ENCODE peak calls at places on chromosome 18, in six cellular contexts. One of them, this sample, is unnamed.
A peak's percentile ranks its signal among the peaks of the same experiment; 100 is the strongest.

GRCh38 chr18:77762632-77763031 is 513.0 kb downstream of the GALR1 start:
- DNase-seq in H1: no peak
- DNase-seq in transverse colon: no peak
- DNase-seq in heart left ventricle: no peak
- DNase-seq in thyroid gland: no peak
- DNase-seq in prostate gland: no peak
- DNase-seq in this sample: no peak

GRCh38 chr18:62179213-62179612 is 7.6 kb downstream of the PIGN start:
- DNase-seq in H1: no peak
- DNase-seq in transverse colon: no peak
- DNase-seq in heart left ventricle: no peak
- DNase-seq in thyroid gland: no peak
- DNase-seq in prostate gland: no peak
- DNase-seq in this sample: no peak

GRCh38 chr18:73579698-73580097 is 567.9 kb downstream of the FBXO15 start:
- DNase-seq in H1: no peak
- DNase-seq in transverse colon: no peak
- DNase-seq in heart left ventricle: no peak
- DNase-seq in thyroid gland: no peak
- DNase-seq in prostate gland: no peak
- DNase-seq in this sample: no peak

GRCh38 chr18:56891870-56892269 is 240.7 kb downstream of the WDR7 start:
- DNase-seq in H1: no peak
- DNase-seq in transverse colon: no peak
- DNase-seq in heart left ventricle: no peak
- DNase-seq in thyroid gland: no peak
- DNase-seq in prostate gland: no peak
- DNase-seq in this sample: no peak

GRCh38 chr18:69002233-69002632 is 204.4 kb downstream of the CCDC102B start:
- DNase-seq in H1: no peak
- DNase-seq in transverse colon: no peak
- DNase-seq in heart left ventricle: no peak
- DNase-seq in thyroid gland: no peak
- DNase-seq in prostate gland: no peak
- DNase-seq in this sample: no peak

GRCh38 chr18:31657823-31658669 is 26.3 kb downstream of the B4GALT6 start:
- DNase-seq in H1: no peak
- DNase-seq in transverse colon: no peak
- DNase-seq in heart left ventricle: no peak
- DNase-seq in thyroid gland: no peak
- DNase-seq in prostate gland: no peak
- DNase-seq in this sample: no peak

GRCh38 chr18:45974088-45974536 is 7.0 kb upstream of the EPG5 start:
- DNase-seq in H1: no peak
- DNase-seq in transverse colon: peak; percentile 71
- DNase-seq in heart left ventricle: peak; percentile 48
- DNase-seq in thyroid gland: peak; percentile 62
- DNase-seq in prostate gland: peak; percentile 51
- DNase-seq in this sample: no peak

GRCh38 chr18:23683155-23683554 is 6.1 kb upstream of the LAMA3 start:
- DNase-seq in H1: no peak
- DNase-seq in transverse colon: no peak
- DNase-seq in heart left ventricle: no peak
- DNase-seq in thyroid gland: no peak
- DNase-seq in prostate gland: no peak
- DNase-seq in this sample: no peak

GRCh38 chr18:57447154-57447621 is 12.0 kb downstream of the ONECUT2 start:
- DNase-seq in H1: peak; percentile 91
- DNase-seq in transverse colon: no peak
- DNase-seq in heart left ventricle: no peak
- DNase-seq in thyroid gland: peak; percentile 5
- DNase-seq in prostate gland: no peak
- DNase-seq in this sample: no peak

GRCh38 chr18:58054041-58054733 is 10.2 kb downstream of the NEDD4L start:
- DNase-seq in H1: no peak
- DNase-seq in transverse colon: no peak
- DNase-seq in heart left ventricle: no peak
- DNase-seq in thyroid gland: peak; percentile 26
- DNase-seq in prostate gland: no peak
- DNase-seq in this sample: no peak

GRCh38 chr18:3995476-3996102 is 459.5 kb downstream of the DLGAP1 start:
- DNase-seq in H1: peak; percentile 69
- DNase-seq in transverse colon: peak; percentile 56
- DNase-seq in heart left ventricle: peak; percentile 30
- DNase-seq in thyroid gland: peak; percentile 47
- DNase-seq in prostate gland: peak; percentile 44
- DNase-seq in this sample: peak; percentile 25

GRCh38 chr18:73645175-73645715 is 502.4 kb downstream of the FBXO15 start:
- DNase-seq in H1: no peak
- DNase-seq in transverse colon: no peak
- DNase-seq in heart left ventricle: no peak
- DNase-seq in thyroid gland: no peak
- DNase-seq in prostate gland: no peak
- DNase-seq in this sample: no peak

GRCh38 chr18:74141638-74142037 is 6.0 kb downstream of the FBXO15 start:
- DNase-seq in H1: no peak
- DNase-seq in transverse colon: no peak
- DNase-seq in heart left ventricle: no peak
- DNase-seq in thyroid gland: no peak
- DNase-seq in prostate gland: peak; percentile 12
- DNase-seq in this sample: no peak

GRCh38 chr18:61569176-61569892 is 236.1 kb downstream of the CDH20 start:
- DNase-seq in H1: no peak
- DNase-seq in transverse colon: no peak
- DNase-seq in heart left ventricle: peak; percentile 76
- DNase-seq in thyroid gland: no peak
- DNase-seq in prostate gland: no peak
- DNase-seq in this sample: no peak

GRCh38 chr18:61988100-61988499 is 95.3 kb upstream of the RNF152 start:
- DNase-seq in H1: no peak
- DNase-seq in transverse colon: no peak
- DNase-seq in heart left ventricle: no peak
- DNase-seq in thyroid gland: no peak
- DNase-seq in prostate gland: no peak
- DNase-seq in this sample: no peak

GRCh38 chr18:8792688-8793316 is 87.4 kb downstream of the MTCL1 start:
- DNase-seq in H1: no peak
- DNase-seq in transverse colon: no peak
- DNase-seq in heart left ventricle: no peak
- DNase-seq in thyroid gland: no peak
- DNase-seq in prostate gland: no peak
- DNase-seq in this sample: no peak

GRCh38 chr18:59502222-59502898 is 143.3 kb upstream of the LMAN1 start:
- DNase-seq in H1: no peak
- DNase-seq in transverse colon: no peak
- DNase-seq in heart left ventricle: peak; percentile 66
- DNase-seq in thyroid gland: peak; percentile 35
- DNase-seq in prostate gland: peak; percentile 54
- DNase-seq in this sample: no peak

GRCh38 chr18:45993441-45993840 is 26.3 kb upstream of the EPG5 start:
- DNase-seq in H1: no peak
- DNase-seq in transverse colon: no peak
- DNase-seq in heart left ventricle: no peak
- DNase-seq in thyroid gland: no peak
- DNase-seq in prostate gland: no peak
- DNase-seq in this sample: no peak

GRCh38 chr18:36519358-36519757 is 221.8 kb downstream of the FHOD3 start:
- DNase-seq in H1: peak; percentile 32
- DNase-seq in transverse colon: no peak
- DNase-seq in heart left ventricle: no peak
- DNase-seq in thyroid gland: no peak
- DNase-seq in prostate gland: no peak
- DNase-seq in this sample: no peak

GRCh38 chr18:7629416-7629815 is 62.3 kb downstream of the PTPRM start:
- DNase-seq in H1: no peak
- DNase-seq in transverse colon: no peak
- DNase-seq in heart left ventricle: no peak
- DNase-seq in thyroid gland: no peak
- DNase-seq in prostate gland: no peak
- DNase-seq in this sample: no peak

GRCh38 chr18:7624697-7625096 is 57.6 kb downstream of the PTPRM start:
- DNase-seq in H1: no peak
- DNase-seq in transverse colon: no peak
- DNase-seq in heart left ventricle: no peak
- DNase-seq in thyroid gland: no peak
- DNase-seq in prostate gland: no peak
- DNase-seq in this sample: no peak

GRCh38 chr18:7623681-7624080 is 56.6 kb downstream of the PTPRM start:
- DNase-seq in H1: no peak
- DNase-seq in transverse colon: no peak
- DNase-seq in heart left ventricle: no peak
- DNase-seq in thyroid gland: peak; percentile 55
- DNase-seq in prostate gland: no peak
- DNase-seq in this sample: no peak

GRCh38 chr18:7626175-7626921 is 59.2 kb downstream of the PTPRM start:
- DNase-seq in H1: no peak
- DNase-seq in transverse colon: no peak
- DNase-seq in heart left ventricle: no peak
- DNase-seq in thyroid gland: no peak
- DNase-seq in prostate gland: no peak
- DNase-seq in this sample: no peak

DNA sequence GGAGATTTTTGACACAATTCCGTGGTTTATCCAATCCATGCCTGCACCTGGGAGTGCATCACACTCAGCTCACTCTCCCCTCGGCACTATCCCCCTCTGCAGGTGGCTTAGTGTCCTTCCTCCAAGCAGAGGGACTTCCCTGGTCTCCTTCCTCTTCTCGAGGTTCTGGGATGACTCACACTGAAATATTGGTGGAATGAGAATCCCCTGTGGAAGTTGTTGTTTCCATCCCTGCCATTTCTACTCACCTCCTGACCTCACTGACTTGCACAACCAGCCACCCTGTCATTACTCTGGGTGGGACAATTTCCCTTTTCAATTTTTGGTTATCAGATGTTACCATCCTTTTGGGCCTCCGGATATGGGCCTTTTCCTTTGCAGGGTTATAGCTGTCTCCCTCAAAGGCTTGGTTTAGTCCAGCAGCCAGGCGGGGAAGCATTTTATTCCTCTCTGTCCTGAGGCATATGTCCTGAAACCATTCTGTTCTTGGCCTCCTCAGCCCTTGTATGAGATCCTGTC is 59.9 kb downstream of the PTPRM start:
- DNase-seq in H1: no peak
- DNase-seq in transverse colon: no peak
- DNase-seq in heart left ventricle: no peak
- DNase-seq in thyroid gland: no peak
- DNase-seq in prostate gland: no peak
- DNase-seq in this sample: no peak
- TF ChIP-seq CTCF in H1: peak; percentile 25
- TF ChIP-seq CTCF in transverse colon: no peak
- TF ChIP-seq CTCF in heart left ventricle: no peak
- TF ChIP-seq CTCF in thyroid gland: no peak
- TF ChIP-seq CTCF in prostate gland: no peak
- TF ChIP-seq CTCF in this sample: no peak

GRCh38 chr18:34977787-34978532 is 63.3 kb upstream of the MAPRE2 start:
- DNase-seq in H1: peak; percentile 77
- DNase-seq in transverse colon: peak; percentile 76
- DNase-seq in heart left ventricle: peak; percentile 58
- DNase-seq in thyroid gland: peak; percentile 30
- DNase-seq in prostate gland: no peak
- DNase-seq in this sample: peak; percentile 79

GRCh38 chr18:34976899-34977786 is 64.1 kb upstream of the MAPRE2 start:
- DNase-seq in H1: peak; percentile 89
- DNase-seq in transverse colon: peak; percentile 93
- DNase-seq in heart left ventricle: peak; percentile 85
- DNase-seq in thyroid gland: peak; percentile 86
- DNase-seq in prostate gland: peak; percentile 56
- DNase-seq in this sample: peak; percentile 95

GRCh38 chr18:34978533-34978893 is 62.7 kb upstream of the MAPRE2 start:
- DNase-seq in H1: no peak
- DNase-seq in transverse colon: no peak
- DNase-seq in heart left ventricle: no peak
- DNase-seq in thyroid gland: no peak
- DNase-seq in prostate gland: no peak
- DNase-seq in this sample: no peak

GRCh38 chr18:34981487-34981886 is 59.7 kb upstream of the MAPRE2 start:
- DNase-seq in H1: no peak
- DNase-seq in transverse colon: no peak
- DNase-seq in heart left ventricle: no peak
- DNase-seq in thyroid gland: no peak
- DNase-seq in prostate gland: no peak
- DNase-seq in this sample: no peak

DNA sequence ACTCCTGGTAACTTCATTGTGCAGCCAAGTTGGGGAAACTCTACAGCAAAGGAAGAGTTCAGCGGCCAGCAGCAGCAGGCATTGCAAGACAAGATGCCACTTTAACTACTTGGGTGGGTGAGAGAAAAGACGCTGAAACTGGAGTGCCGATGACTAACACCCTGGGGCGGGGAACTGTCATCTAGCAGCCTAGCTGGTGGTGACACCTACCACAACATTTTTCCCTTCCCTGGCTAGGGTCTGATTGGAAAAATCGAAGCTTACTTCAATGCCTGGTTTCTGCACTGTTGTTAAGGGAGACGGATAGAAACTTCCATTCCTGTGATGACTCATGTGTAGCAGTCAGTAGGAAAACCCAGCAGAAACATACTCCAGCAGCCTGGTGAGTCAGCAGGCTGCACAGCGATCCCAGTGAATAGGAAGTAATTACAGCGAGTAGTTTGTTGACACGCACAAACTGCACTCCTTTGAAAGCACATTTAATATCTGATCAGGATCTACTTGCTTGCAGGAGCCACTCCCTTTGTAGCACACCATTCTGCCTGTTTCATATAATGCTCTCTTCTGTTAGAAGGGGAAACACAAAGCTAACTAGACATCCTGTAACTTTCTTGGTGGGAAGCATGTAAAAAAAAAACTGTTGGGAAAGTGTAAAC is 62.1 kb upstream of the MAPRE2 start:
- DNase-seq in H1: no peak
- DNase-seq in transverse colon: peak; percentile 74
- DNase-seq in heart left ventricle: peak; percentile 66
- DNase-seq in thyroid gland: peak; percentile 63
- DNase-seq in prostate gland: peak; percentile 70
- DNase-seq in this sample: peak; percentile 21
- TF ChIP-seq POLR2A in H1: no peak
- TF ChIP-seq POLR2A in transverse colon: peak; percentile 12
- TF ChIP-seq POLR2A in heart left ventricle: no peak
- TF ChIP-seq POLR2A in thyroid gland: no peak
- TF ChIP-seq POLR2A in prostate gland: no peak
- TF ChIP-seq POLR2A in this sample: no peak

GRCh38 chr18:13260114-13260926 is 41.8 kb downstream of the LDLRAD4 start:
- DNase-seq in H1: no peak
- DNase-seq in transverse colon: no peak
- DNase-seq in heart left ventricle: no peak
- DNase-seq in thyroid gland: no peak
- DNase-seq in prostate gland: no peak
- DNase-seq in this sample: no peak
- H3K27me3 ChIP-seq in H1: no peaks in the 10 kb centered on the region
- H3K27me3 ChIP-seq in transverse colon: no peaks in the 10 kb centered on the region
- H3K27me3 ChIP-seq in heart left ventricle: no peaks in the 10 kb centered on the region
- H3K27me3 ChIP-seq in thyroid gland: no peaks in the 10 kb centered on the region
- H3K27me3 ChIP-seq in prostate gland: no peaks in the 10 kb centered on the region
- H3K27me3 ChIP-seq in this sample: no peaks in the 10 kb centered on the region

DNA sequence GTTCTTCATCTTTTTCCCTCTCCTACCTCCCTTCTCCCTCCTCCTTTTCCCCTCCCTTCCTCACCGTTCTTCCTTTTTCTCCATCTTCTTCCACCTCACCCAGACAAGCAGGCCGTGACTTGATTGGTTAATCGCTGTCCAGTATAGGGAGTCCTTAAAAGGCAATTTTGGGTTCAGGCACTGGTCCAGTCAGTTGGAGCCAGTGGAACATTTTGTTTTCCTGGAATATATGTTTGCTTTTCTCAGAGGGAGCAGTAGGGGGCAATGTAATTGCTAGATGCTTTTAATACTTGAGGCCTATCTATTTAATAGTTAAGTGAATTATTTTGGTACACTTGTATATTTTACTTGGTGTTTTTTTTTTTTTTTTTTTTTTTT is 15.0 kb downstream of the ELAC1 start:
- DNase-seq in H1: no peak
- DNase-seq in transverse colon: no peak
- DNase-seq in heart left ventricle: no peak
- DNase-seq in thyroid gland: no peak
- DNase-seq in prostate gland: peak; percentile 16
- DNase-seq in this sample: no peak
- TF ChIP-seq CTCF in H1: no peak
- TF ChIP-seq CTCF in transverse colon: peak; percentile 23
- TF ChIP-seq CTCF in heart left ventricle: peak; percentile 5
- TF ChIP-seq CTCF in thyroid gland: no peak
- TF ChIP-seq CTCF in prostate gland: peak; percentile 18
- TF ChIP-seq CTCF in this sample: no peak